ENCODE peak calls at places on chromosomes 6 and 20, in eight cellular contexts. E, Q, Y, R, P, O, M and S are unnamed samples.

GRCh38 chr6:48817714-48818113 is 645.3 kb downstream of the MMUT start:
- DNase-seq in E (no peak), R (no peak), Y (no peak), P (no peak), O (no peak), Q (no peak), M (no peak), S (no peak)

GRCh38 chr20:57006411-57007170 is 259.9 kb downstream of the BMP7 start:
- DNase-seq in Q (no peak), E (peak; percentile 17), P (no peak), O (no peak), M (no peak), R (no peak), Y (peak; percentile 42), S (no peak)

GRCh38 chr6:14784596-14785360 is 461.1 kb upstream of the JARID2 start:
- DNase-seq in R (no peak), Y (no peak), O (peak; percentile 66), Q (no peak), P (no peak), E (no peak), M (no peak), S (no peak)

GRCh38 chr20:24747015-24747712 is 201.9 kb upstream of the CST7 start:
- DNase-seq in Y (no peak), P (no peak), O (no peak), Q (no peak), E (no peak), R (no peak), M (no peak), S (no peak)

GRCh38 chr20:34516874-34517542 is 786 bp downstream of the DYNLRB1 start:
- DNase-seq in P (no peak), O (no peak), M (peak; percentile 60), R (no peak), Y (no peak), E (no peak), Q (no peak), S (no peak)

GRCh38 chr20:5928063-5928462 is 22.3 kb downstream of the TRMT6 start:
- DNase-seq in O (no peak), E (no peak), P (no peak), M (no peak), Q (no peak), R (no peak), Y (no peak), S (no peak)

GRCh38 chr6:170450946-170451761 is 102.0 kb downstream of the PSMB1 start:
- DNase-seq in Y (no peak), R (no peak), Q (no peak), E (no peak), P (no peak), M (no peak), O (no peak), S (no peak)

GRCh38 chr20:41309817-41310216 is 7.7 kb downstream of the ZHX3 start:
- DNase-seq in R (no peak), P (no peak), O (no peak), Q (no peak), Y (no peak), M (no peak), E (no peak), S (no peak)

GRCh38 chr6:7142228-7142801 is 34.6 kb downstream of the RREB1 start:
- DNase-seq in O (no peak), Q (no peak), M (no peak), P (no peak), E (no peak), Y (no peak), R (no peak), S (no peak)
- H3K27ac ChIP-seq in O (no peak overlapping the region), Q (peak overlapping the region; percentile 66), M (no peak overlapping the region), P (peak overlapping the region; percentile 92), E (no peak overlapping the region), Y (peak overlapping the region; percentile 15), R (no peak overlapping the region), S (no peak overlapping the region)

GRCh38 chr6:117989086-117989485 is 82.0 kb downstream of the SLC35F1 start:
- DNase-seq in R (no peak), P (no peak), Y (no peak), Q (no peak), M (no peak), E (no peak), O (no peak), S (no peak)
- TF ChIP-seq MAX in R (no peak), P (no peak), Y (no peak), Q (no peak), M (no peak), E (no peak), O (no peak), S (no peak)

DNA sequence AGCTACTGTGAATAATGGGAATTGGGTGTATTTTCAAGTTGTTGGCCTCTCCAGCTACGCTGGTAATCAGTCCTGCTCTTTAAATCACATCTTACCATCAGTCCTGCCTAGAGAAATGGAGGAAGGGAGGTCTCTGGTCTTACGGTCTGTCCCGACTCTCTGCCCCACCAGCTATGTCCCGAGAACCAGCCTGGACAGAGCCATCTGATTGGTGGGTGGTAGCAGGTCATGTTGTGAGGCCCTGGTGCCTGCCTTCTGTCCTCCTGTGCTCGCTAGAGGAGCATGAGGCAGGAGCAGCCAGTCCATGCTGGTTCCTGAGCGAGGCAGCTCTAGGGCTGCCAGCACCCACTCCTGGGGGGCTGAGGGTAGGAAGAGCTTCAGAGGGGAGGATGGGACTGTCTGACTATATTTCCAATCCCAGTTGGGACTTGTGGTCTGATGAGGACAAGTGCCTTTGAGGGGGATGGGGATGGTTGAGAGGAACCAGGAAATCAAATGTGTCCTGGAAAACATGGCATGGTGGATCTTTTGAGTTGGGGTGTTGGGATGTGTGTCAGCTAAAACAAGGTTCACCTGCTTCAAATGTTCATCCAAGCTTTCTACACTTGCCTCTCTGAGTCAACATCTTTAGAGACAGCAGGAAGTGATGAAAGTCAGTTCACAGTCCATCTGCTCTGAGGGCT is 33.0 kb downstream of the SYNJ2 start:
- DNase-seq in Y (no peak), O (no peak), E (no peak), Q (peak; percentile 88), R (no peak), P (no peak), M (no peak), S (no peak)
- H3K27ac ChIP-seq in Y (peak overlapping the region; percentile 63), O (no peak overlapping the region), E (no peak overlapping the region), Q (peak overlapping the region; percentile 99), R (no peak overlapping the region), P (no peak overlapping the region), M (no peak overlapping the region), S (no peak overlapping the region)

GRCh38 chr6:169246445-169246844 is 7.2 kb downstream of the THBS2 start:
- DNase-seq in Q (no peak), P (no peak), E (no peak), M (no peak), O (no peak), R (no peak), Y (no peak), S (no peak)

GRCh38 chr6:169249057-169249456 is 4.6 kb downstream of the THBS2 start:
- DNase-seq in O (no peak), Y (no peak), P (no peak), E (no peak), M (no peak), Q (no peak), R (no peak), S (no peak)

GRCh38 chr6:169247419-169247818 is 6.2 kb downstream of the THBS2 start:
- DNase-seq in Q (no peak), Y (no peak), E (no peak), M (no peak), O (no peak), R (no peak), P (no peak), S (no peak)

GRCh38 chr6:169248521-169248971 is 5.1 kb downstream of the THBS2 start:
- DNase-seq in P (no peak), Q (no peak), R (no peak), O (no peak), Y (no peak), E (no peak), M (no peak), S (no peak)

GRCh38 chr6:169247991-169248390 is 5.7 kb downstream of the THBS2 start:
- DNase-seq in P (no peak), M (no peak), R (no peak), Y (no peak), O (no peak), Q (no peak), E (no peak), S (no peak)
- TF ChIP-seq MAX in P (no peak), M (no peak), R (no peak), Y (no peak), O (no peak), Q (no peak), E (no peak), S (no peak)

DNA sequence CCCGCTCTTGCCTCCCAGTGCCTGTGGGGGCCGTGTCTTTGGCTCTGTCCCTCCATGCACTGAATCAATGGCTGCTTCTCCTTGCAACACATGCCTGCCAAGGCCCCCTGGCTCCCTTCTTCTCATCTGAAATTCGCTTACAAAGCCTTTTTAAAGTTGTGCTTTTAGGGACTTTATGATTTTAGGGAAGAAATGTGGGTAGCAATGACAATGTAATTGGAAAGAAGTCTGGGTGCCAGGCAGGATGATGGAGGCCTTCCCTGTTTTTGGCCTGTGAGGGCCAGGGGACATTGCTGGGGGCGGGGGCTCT is 151.3 kb upstream of the RNF24 start:
- DNase-seq in O (no peak), E (no peak), R (no peak), M (no peak), P (no peak), Y (no peak), Q (no peak), S (no peak)
- H3K27ac ChIP-seq in O (no peak overlapping the region), E (no peak overlapping the region), R (no peak overlapping the region), M (no peak overlapping the region), P (no peak overlapping the region), Y (peak overlapping the region; percentile 73), Q (peak overlapping the region; percentile 11), S (no peak overlapping the region)

GRCh38 chr20:38934530-38934929 is 8.3 kb downstream of the FAM83D start:
- DNase-seq in Q (no peak), Y (no peak), R (no peak), O (no peak), E (no peak), M (no peak), P (no peak), S (no peak)

GRCh38 chr20:38930242-38930569 is 4.0 kb downstream of the FAM83D start:
- DNase-seq in P (no peak), M (no peak), O (no peak), E (no peak), R (no peak), Y (no peak), Q (no peak), S (no peak)

GRCh38 chr20:38931984-38932383 is 5.8 kb downstream of the FAM83D start:
- DNase-seq in Y (no peak), Q (no peak), R (no peak), E (no peak), P (no peak), O (no peak), M (no peak), S (no peak)

GRCh38 chr20:38935285-38935684 is 9.1 kb downstream of the FAM83D start:
- DNase-seq in R (no peak), O (no peak), E (no peak), P (no peak), Q (no peak), Y (peak; percentile 64), M (no peak), S (peak; percentile 63)

DNA sequence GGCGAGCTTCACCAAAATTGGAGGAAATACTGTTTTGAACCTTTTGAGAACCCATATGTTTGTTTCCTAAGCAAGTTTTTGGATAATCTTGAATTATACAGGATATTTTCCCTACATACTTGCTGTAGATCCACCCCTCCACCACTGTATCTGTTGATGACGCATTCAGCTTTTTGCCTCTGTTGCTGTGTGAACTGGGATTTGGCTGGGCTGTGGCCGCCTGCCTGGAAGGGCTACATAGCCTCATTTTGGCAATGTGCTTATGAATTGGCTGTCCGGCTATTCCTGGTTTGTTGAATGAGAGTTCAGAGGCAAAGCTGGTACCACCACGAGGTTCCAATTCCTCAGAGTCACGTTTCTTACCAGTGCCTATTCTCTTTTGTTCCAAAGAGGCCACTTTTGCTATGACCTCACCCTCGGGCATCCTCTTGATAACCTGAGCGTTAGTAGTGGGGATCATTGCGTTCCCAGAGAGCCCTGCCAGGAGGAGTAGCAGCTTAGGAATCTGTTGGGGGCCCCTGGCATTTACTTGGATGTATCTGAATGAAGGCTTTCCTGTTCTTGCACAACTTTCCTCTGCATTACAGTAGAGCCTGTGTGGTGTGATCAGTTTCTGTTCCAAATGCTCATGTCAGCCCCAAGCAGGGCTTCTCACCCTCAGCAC is 6.4 kb downstream of the FAM83D start:
- DNase-seq in M (no peak), Q (no peak), R (no peak), Y (no peak), E (no peak), P (no peak), O (no peak), S (peak; percentile 38)
- TF ChIP-seq MAX in M (no peak), Q (no peak), R (no peak), Y (no peak), E (no peak), P (no peak), O (no peak), S (no peak)